ENCODE peak calls at places on chromosomes 16 and 17, in four cellular contexts. One of them, this sample, is unnamed.
A peak's percentile ranks its signal among the peaks of the same experiment; 100 is the strongest.

GRCh38 chr17:81251091-81251942 is 12.2 kb downstream of the NDUFAF8 start:
- DNase-seq in pancreas: no peak
- DNase-seq in heart right ventricle: no peak
- DNase-seq in left ventricle myocardium inferior: peak; percentile 56
- DNase-seq in this sample: no peak

GRCh38 chr16:10992797-10993196 is 48.4 kb downstream of the CLEC16A start:
- DNase-seq in pancreas: no peak
- DNase-seq in left ventricle myocardium inferior: no peak
- DNase-seq in heart right ventricle: no peak
- DNase-seq in this sample: no peak

GRCh38 chr16:56910654-56911539 is 21.0 kb upstream of the HERPUD1 start:
- DNase-seq in left ventricle myocardium inferior: no peak
- DNase-seq in pancreas: no peak
- DNase-seq in heart right ventricle: peak; percentile 29
- DNase-seq in this sample: no peak

GRCh38 chr16:14013571-14014283 is 57.4 kb upstream of the MRTFB start:
- DNase-seq in left ventricle myocardium inferior: no peak
- DNase-seq in heart right ventricle: peak; percentile 50
- DNase-seq in pancreas: peak; percentile 34
- DNase-seq in this sample: peak; percentile 11

GRCh38 chr17:17351356-17351891 is 48.3 kb downstream of the NT5M start:
- DNase-seq in left ventricle myocardium inferior: no peak
- DNase-seq in heart right ventricle: no peak
- DNase-seq in pancreas: no peak
- DNase-seq in this sample: no peak

GRCh38 chr16:57513371-57514102 is 22.8 kb downstream of the CCDC102A start:
- DNase-seq in pancreas: no peak
- DNase-seq in left ventricle myocardium inferior: no peak
- DNase-seq in heart right ventricle: no peak
- DNase-seq in this sample: no peak

GRCh38 chr17:72176902-72177660 is 56.3 kb downstream of the SOX9 start:
- DNase-seq in heart right ventricle: no peak
- DNase-seq in left ventricle myocardium inferior: no peak
- DNase-seq in pancreas: no peak
- DNase-seq in this sample: no peak

GRCh38 chr16:22641030-22641671 is 130.5 kb downstream of the NPIPB5 start:
- DNase-seq in left ventricle myocardium inferior: no peak
- DNase-seq in pancreas: no peak
- DNase-seq in heart right ventricle: no peak
- DNase-seq in this sample: no peak

GRCh38 chr17:68596411-68596945 is 4.7 kb downstream of the FAM20A start:
- DNase-seq in pancreas: no peak
- DNase-seq in left ventricle myocardium inferior: no peak
- DNase-seq in heart right ventricle: no peak
- DNase-seq in this sample: no peak

GRCh38 chr16:19071811-19072777 is 4.7 kb downstream of the COQ7 start:
- DNase-seq in left ventricle myocardium inferior: peak; percentile 37
- DNase-seq in pancreas: peak; percentile 66
- DNase-seq in heart right ventricle: peak; percentile 59
- DNase-seq in this sample: no peak

GRCh38 chr16:4328580-4329353 is 12.9 kb downstream of the GLIS2 start:
- DNase-seq in heart right ventricle: no peak
- DNase-seq in pancreas: no peak
- DNase-seq in left ventricle myocardium inferior: peak; percentile 54
- DNase-seq in this sample: no peak

GRCh38 chr16:18983565-18984424 is at the start of gene TMC7:
- DNase-seq in pancreas: peak; percentile 81
- DNase-seq in heart right ventricle: peak; percentile 87
- DNase-seq in left ventricle myocardium inferior: peak; percentile 81
- DNase-seq in this sample: peak; percentile 11

GRCh38 chr17:16351831-16352230 is 1.4 kb downstream of the CENPV start:
- DNase-seq in heart right ventricle: no peak
- DNase-seq in left ventricle myocardium inferior: no peak
- DNase-seq in pancreas: no peak
- DNase-seq in this sample: no peak

GRCh38 chr16:10121496-10121895 is 60.7 kb downstream of the GRIN2A start:
- DNase-seq in pancreas: no peak
- DNase-seq in heart right ventricle: no peak
- DNase-seq in left ventricle myocardium inferior: no peak
- DNase-seq in this sample: no peak

GRCh38 chr17:61464121-61464905 is 12.1 kb downstream of the TBX4 start:
- DNase-seq in left ventricle myocardium inferior: no peak
- DNase-seq in pancreas: no peak
- DNase-seq in heart right ventricle: no peak
- DNase-seq in this sample: no peak

GRCh38 chr17:28279411-28279810 is 39.6 kb upstream of the TMEM97 start:
- DNase-seq in heart right ventricle: no peak
- DNase-seq in pancreas: no peak
- DNase-seq in left ventricle myocardium inferior: no peak
- DNase-seq in this sample: no peak

GRCh38 chr17:81858170-81858966 is 2.0 kb downstream of the P4HB start:
- DNase-seq in heart right ventricle: no peak
- DNase-seq in left ventricle myocardium inferior: no peak
- DNase-seq in pancreas: no peak
- DNase-seq in this sample: no peak

GRCh38 chr16:47493358-47494337 is 32.5 kb downstream of the PHKB start:
- DNase-seq in left ventricle myocardium inferior: no peak
- DNase-seq in pancreas: no peak
- DNase-seq in heart right ventricle: no peak
- DNase-seq in this sample: no peak

GRCh38 chr16:88902744-88903143 is 36.3 kb upstream of the PABPN1L start:
- DNase-seq in pancreas: no peak
- DNase-seq in left ventricle myocardium inferior: no peak
- DNase-seq in heart right ventricle: no peak
- DNase-seq in this sample: no peak

GRCh38 chr17:14926526-14927122 is 338.5 kb downstream of the PMP22 start:
- DNase-seq in heart right ventricle: peak; percentile 52
- DNase-seq in left ventricle myocardium inferior: no peak
- DNase-seq in pancreas: peak; percentile 66
- DNase-seq in this sample: no peak

GRCh38 chr17:27485125-27485524 is 28.9 kb downstream of the KSR1 start:
- DNase-seq in left ventricle myocardium inferior: no peak
- DNase-seq in pancreas: no peak
- DNase-seq in heart right ventricle: no peak
- DNase-seq in this sample: no peak

GRCh38 chr17:31224366-31224765 is 72.7 kb downstream of the OMG start:
- DNase-seq in pancreas: no peak
- DNase-seq in left ventricle myocardium inferior: no peak
- DNase-seq in heart right ventricle: no peak
- DNase-seq in this sample: no peak

GRCh38 chr16:86261379-86261778 is 248.9 kb upstream of the FOXF1 start:
- DNase-seq in heart right ventricle: no peak
- DNase-seq in pancreas: no peak
- DNase-seq in left ventricle myocardium inferior: no peak
- DNase-seq in this sample: no peak

GRCh38 chr17:32161506-32162365 is 19.4 kb downstream of the RHOT1 start:
- DNase-seq in left ventricle myocardium inferior: no peak
- DNase-seq in pancreas: no peak
- DNase-seq in heart right ventricle: no peak
- DNase-seq in this sample: no peak

GRCh38 chr16:694187-694862 is 4.1 kb upstream of the WDR24 start:
- DNase-seq in pancreas: no peak
- DNase-seq in left ventricle myocardium inferior: no peak
- DNase-seq in heart right ventricle: no peak
- DNase-seq in this sample: no peak

GRCh38 chr17:49106366-49107210 is 26.0 kb upstream of the B4GALNT2 start:
- DNase-seq in heart right ventricle: no peak
- DNase-seq in left ventricle myocardium inferior: no peak
- DNase-seq in pancreas: no peak
- DNase-seq in this sample: no peak

GRCh38 chr17:1179112-1179634 is 608 bp downstream of the ABR start:
- DNase-seq in left ventricle myocardium inferior: no peak
- DNase-seq in heart right ventricle: peak; percentile 21
- DNase-seq in pancreas: peak; percentile 18
- DNase-seq in this sample: no peak

GRCh38 chr17:1180434-1180742 is 607 bp upstream of the ABR start:
- DNase-seq in heart right ventricle: no peak
- DNase-seq in left ventricle myocardium inferior: no peak
- DNase-seq in pancreas: no peak
- DNase-seq in this sample: no peak

GRCh38 chr17:1174490-1174889 is 5.3 kb downstream of the ABR start:
- DNase-seq in heart right ventricle: no peak
- DNase-seq in pancreas: no peak
- DNase-seq in left ventricle myocardium inferior: no peak
- DNase-seq in this sample: no peak

GRCh38 chr17:1179635-1180433 is at the start of gene ABR:
- DNase-seq in pancreas: peak; percentile 34
- DNase-seq in heart right ventricle: peak; percentile 47
- DNase-seq in left ventricle myocardium inferior: peak; percentile 55
- DNase-seq in this sample: no peak

GRCh38 chr17:1177099-1177996 is 2.4 kb downstream of the ABR start:
- DNase-seq in pancreas: no peak
- DNase-seq in heart right ventricle: peak; percentile 63
- DNase-seq in left ventricle myocardium inferior: peak; percentile 43
- DNase-seq in this sample: no peak
- TF ChIP-seq CTCF in pancreas: no peak
- TF ChIP-seq CTCF in heart right ventricle: no peak
- TF ChIP-seq CTCF in left ventricle myocardium inferior: no peak
- TF ChIP-seq CTCF in this sample: no peak

DNA sequence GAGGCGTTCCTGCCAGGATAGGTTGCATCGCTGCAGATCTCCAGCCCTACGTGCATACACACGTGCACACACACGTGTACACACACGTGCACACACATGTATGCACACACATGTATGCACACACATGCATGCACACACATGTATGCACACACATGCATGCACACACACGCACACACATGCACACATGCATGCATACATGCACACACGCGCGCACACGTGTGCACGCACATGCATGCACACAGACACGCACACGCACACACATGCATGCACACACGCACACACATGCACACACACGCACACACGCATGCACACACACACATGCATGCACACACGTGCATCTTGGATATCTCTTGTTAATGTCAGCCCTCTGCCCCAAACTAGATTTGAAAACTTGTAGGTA is 12.1 kb downstream of the CBX4 start:
- DNase-seq in heart right ventricle: no peak
- DNase-seq in left ventricle myocardium inferior: no peak
- DNase-seq in pancreas: no peak
- DNase-seq in this sample: no peak
- H3K27ac ChIP-seq in heart right ventricle: no peak overlapping the region
- H3K27ac ChIP-seq in left ventricle myocardium inferior: no peak overlapping the region
- H3K27ac ChIP-seq in pancreas: no peak overlapping the region
- H3K27ac ChIP-seq in this sample: no peak overlapping the region

GRCh38 chr17:7380321-7380720 is 568 bp upstream of the TNK1 start:
- DNase-seq in pancreas: peak; percentile 78
- DNase-seq in left ventricle myocardium inferior: peak; percentile 63
- DNase-seq in heart right ventricle: peak; percentile 73
- DNase-seq in this sample: no peak
- H3K4me3 ChIP-seq in pancreas: peak overlapping the region; percentile 73
- H3K4me3 ChIP-seq in left ventricle myocardium inferior: peak overlapping the region; percentile 63
- H3K4me3 ChIP-seq in heart right ventricle: peak overlapping the region; percentile 53
- H3K4me3 ChIP-seq in this sample: peak overlapping the region; percentile 66

GRCh38 chr17:36545093-36545464 is 360 bp downstream of the GGNBP2 start:
- DNase-seq in pancreas: no peak
- DNase-seq in left ventricle myocardium inferior: no peak
- DNase-seq in heart right ventricle: no peak
- DNase-seq in this sample: peak; percentile 6

GRCh38 chr17:36545465-36546417 is 1.0 kb downstream of the GGNBP2 start:
- DNase-seq in left ventricle myocardium inferior: peak; percentile 96
- DNase-seq in pancreas: peak; percentile 98
- DNase-seq in heart right ventricle: peak; percentile 97
- DNase-seq in this sample: peak; percentile 90

GRCh38 chr17:36542755-36543154 is 2.0 kb upstream of the GGNBP2 start:
- DNase-seq in left ventricle myocardium inferior: no peak
- DNase-seq in pancreas: no peak
- DNase-seq in heart right ventricle: no peak
- DNase-seq in this sample: no peak

GRCh38 chr17:36544320-36545092 is at the start of gene GGNBP2:
- DNase-seq in pancreas: peak; percentile 88
- DNase-seq in left ventricle myocardium inferior: peak; percentile 94
- DNase-seq in heart right ventricle: peak; percentile 96
- DNase-seq in this sample: peak; percentile 60

GRCh38 chr17:36544049-36544319 is 735 bp upstream of the GGNBP2 start:
- DNase-seq in left ventricle myocardium inferior: peak; percentile 35
- DNase-seq in pancreas: peak; percentile 43
- DNase-seq in heart right ventricle: peak; percentile 26
- DNase-seq in this sample: no peak
- TF ChIP-seq CTCF in left ventricle myocardium inferior: peak; percentile 15
- TF ChIP-seq CTCF in pancreas: no peak
- TF ChIP-seq CTCF in heart right ventricle: no peak
- TF ChIP-seq CTCF in this sample: no peak

DNA sequence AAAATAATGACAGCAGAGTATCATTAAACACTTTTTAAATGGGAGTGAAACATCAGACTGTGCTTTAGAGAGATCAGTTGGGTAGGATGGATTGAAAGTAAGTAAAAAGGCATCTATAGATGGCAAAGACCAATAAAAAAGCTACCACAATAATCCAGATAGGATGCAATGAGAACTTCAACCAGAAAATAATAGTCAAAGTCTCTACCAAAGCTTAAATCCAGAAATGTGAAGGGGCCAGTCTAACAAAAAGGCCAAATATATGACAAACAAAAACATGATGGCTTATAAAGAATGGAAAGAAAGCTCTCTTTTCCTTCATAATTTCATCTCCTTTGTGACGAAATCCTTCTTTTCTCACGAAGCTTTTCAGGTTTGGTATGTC is 12.3 kb downstream of the KANSL1 start:
- DNase-seq in pancreas: no peak
- DNase-seq in left ventricle myocardium inferior: no peak
- DNase-seq in heart right ventricle: no peak
- DNase-seq in this sample: no peak
- H3K27ac ChIP-seq in pancreas: no peak overlapping the region
- H3K27ac ChIP-seq in left ventricle myocardium inferior: no peak overlapping the region
- H3K27ac ChIP-seq in heart right ventricle: no peak overlapping the region
- H3K27ac ChIP-seq in this sample: no peak overlapping the region